ENCODE peak calls at places on chromosomes 2 and 18, in nine cellular contexts. F, U, D, V, C, X, S, Z and M are unnamed samples.

GRCh38 chr2:3635171-3636008 is 22.6 kb upstream of the ALLC start:
- DNase-seq in X (peak), F (no peak), D (no peak), S (no peak), U (no peak), Z (peak), V (no peak), C (no peak), M (peak)

GRCh38 chr2:130878933-130879332 is 42.2 kb downstream of the ARHGEF4 start:
- DNase-seq in D (no peak), U (no peak), C (no peak), F (no peak), Z (no peak), V (no peak), X (no peak), S (no peak), M (no peak)

GRCh38 chr2:101150306-101151140 is 659 bp downstream of the TBC1D8 start:
- DNase-seq in X (peak), F (peak), V (peak), S (peak), U (peak), Z (peak), C (peak), D (no peak), M (peak)

GRCh38 chr2:184577741-184578140 is 20.6 kb upstream of the ZNF804A start:
- DNase-seq in U (no peak), X (no peak), C (no peak), F (no peak), S (no peak), D (no peak), V (no peak), Z (no peak), M (no peak)

GRCh38 chr2:241895732-241896641 is 26.5 kb downstream of the RTP5 start:
- DNase-seq in S (no peak), Z (peak), C (no peak), D (no peak), V (no peak), F (peak), U (peak), X (no peak), M (peak)

GRCh38 chr2:49261791-49262190 is 107.5 kb upstream of the FSHR start:
- DNase-seq in U (no peak), S (no peak), F (no peak), Z (no peak), X (no peak), C (no peak), V (no peak), D (no peak), M (no peak)

GRCh38 chr2:42581257-42581656 is 12.8 kb downstream of the MTA3 start:
- DNase-seq in F (no peak), C (no peak), D (no peak), V (no peak), U (no peak), X (no peak), S (no peak), Z (no peak), M (no peak)

GRCh38 chr2:45382744-45383143 is 228.3 kb downstream of the SRBD1 start:
- DNase-seq in X (no peak), Z (no peak), V (peak), C (no peak), F (peak), U (no peak), S (peak), D (no peak), M (no peak)

GRCh38 chr18:61348230-61348629 is 15.0 kb downstream of the CDH20 start:
- DNase-seq in D (no peak), X (no peak), S (no peak), Z (no peak), F (no peak), C (no peak), V (no peak), U (no peak), M (no peak)

GRCh38 chr2:9703701-9704221 is 73.0 kb upstream of the YWHAQ start:
- DNase-seq in U (no peak), V (no peak), Z (no peak), F (peak), X (no peak), C (peak), D (peak), S (no peak), M (no peak)

GRCh38 chr2:15287447-15288184 is 273.5 kb downstream of the NBAS start:
- DNase-seq in C (no peak), S (no peak), V (no peak), X (no peak), Z (no peak), U (no peak), D (no peak), F (no peak), M (no peak)

GRCh38 chr2:115560671-115561070 is 1118.2 kb downstream of the DPP10 start:
- DNase-seq in D (no peak), V (no peak), C (no peak), F (no peak), S (no peak), Z (no peak), U (no peak), X (no peak), M (no peak)

GRCh38 chr2:188869560-188869959 is 104.6 kb upstream of the COL3A1 start:
- DNase-seq in Z (no peak), S (no peak), F (no peak), D (no peak), V (no peak), U (no peak), X (no peak), C (no peak), M (no peak)

GRCh38 chr2:183207110-183207509 is 82.9 kb downstream of the NUP35 start:
- DNase-seq in U (no peak), Z (no peak), D (no peak), V (no peak), C (no peak), X (no peak), F (no peak), S (no peak), M (no peak)

GRCh38 chr2:26177122-26177521 is 4.2 kb downstream of the GAREM2 start:
- DNase-seq in S (no peak), Z (no peak), C (no peak), U (no peak), X (no peak), V (no peak), F (no peak), D (no peak), M (no peak)

DNA sequence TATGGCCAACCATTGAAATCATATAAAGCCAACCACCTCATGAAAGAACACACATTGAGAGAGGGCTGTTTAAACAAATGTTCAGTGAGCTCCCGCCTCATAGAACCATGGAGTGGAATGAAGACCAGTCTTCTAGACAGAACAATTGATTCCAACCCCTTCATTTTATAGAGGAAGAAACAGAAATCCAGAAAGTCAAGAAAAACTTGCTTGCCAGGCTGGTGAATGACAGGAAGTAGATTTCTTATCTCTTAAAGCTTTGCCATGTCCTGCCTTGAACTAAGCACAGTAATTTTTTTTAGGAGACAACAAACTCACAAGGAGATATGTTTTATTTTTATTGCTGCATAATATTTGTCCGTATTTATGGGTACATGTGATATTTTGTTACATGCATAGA is 16.5 kb upstream of the NRP2 start:
- DNase-seq in Z (no peak), S (no peak), X (no peak), U (no peak), V (no peak), D (no peak), C (no peak), F (no peak), M (no peak)
- TF ChIP-seq CTCF in Z (no peak), S (no peak), X (no peak), U (no peak), V (no peak), D (no peak), C (no peak), F (no peak), M (no peak)

GRCh38 chr2:50343157-50343821 is 688.6 kb downstream of the NRXN1 start:
- DNase-seq in D (no peak), U (no peak), C (no peak), X (no peak), V (no peak), S (no peak), Z (no peak), F (no peak), M (no peak)

GRCh38 chr2:50345691-50346090 is 686.2 kb downstream of the NRXN1 start:
- DNase-seq in Z (peak), V (no peak), S (no peak), C (no peak), X (no peak), D (no peak), F (no peak), U (no peak), M (no peak)

GRCh38 chr2:50346586-50347351 is 685.2 kb downstream of the NRXN1 start:
- DNase-seq in F (no peak), U (peak), S (no peak), V (no peak), C (no peak), D (no peak), X (no peak), Z (peak), M (no peak)

GRCh38 chr2:50346104-50346503 is 685.8 kb downstream of the NRXN1 start:
- DNase-seq in D (no peak), U (peak), Z (peak), C (no peak), F (no peak), S (no peak), X (no peak), V (no peak), M (no peak)

GRCh38 chr2:50344509-50345106 is 687.3 kb downstream of the NRXN1 start:
- DNase-seq in S (no peak), F (no peak), X (no peak), U (no peak), V (peak), Z (peak), D (no peak), C (no peak), M (no peak)
- TF ChIP-seq CTCF in S (peak), F (no peak), X (no peak), U (peak), V (peak), Z (peak), D (no peak), C (no peak), M (no peak)

DNA sequence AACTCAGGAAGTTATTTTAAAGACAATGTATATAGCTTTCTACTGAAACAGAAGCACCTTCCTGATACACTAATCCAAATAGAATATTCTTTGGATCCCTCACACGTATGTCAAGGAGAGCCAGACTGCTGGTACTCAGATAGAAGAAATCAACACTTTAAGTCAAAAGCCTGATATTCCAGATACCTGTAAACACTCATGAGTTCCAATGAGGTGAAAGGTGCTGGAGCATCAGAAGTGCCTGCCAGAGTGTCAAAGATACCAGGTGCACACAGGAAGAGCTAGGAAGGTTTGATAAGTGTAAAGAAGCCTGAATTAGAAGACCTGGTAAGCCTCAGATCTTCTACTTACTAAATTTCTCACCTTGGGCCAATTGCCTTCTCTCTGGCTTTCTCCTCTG is 226.3 kb upstream of the SP5 start:
- DNase-seq in Z (no peak), D (no peak), X (no peak), U (no peak), C (peak), V (no peak), F (no peak), S (no peak), M (no peak)
- TF ChIP-seq CTCF in Z (no peak), D (no peak), X (no peak), U (no peak), C (no peak), V (no peak), F (no peak), S (no peak), M (no peak)

GRCh38 chr18:80108122-80108536 is 933 bp upstream of the ADNP2 start:
- DNase-seq in V (no peak), S (no peak), F (peak), Z (no peak), X (peak), C (no peak), U (no peak), D (no peak), M (peak)
- TF ChIP-seq CTCF in V (no peak), S (no peak), F (no peak), Z (no peak), X (no peak), C (no peak), U (no peak), D (no peak), M (no peak)

GRCh38 chr18:59268722-59269562 is 4.3 kb downstream of the RAX start:
- DNase-seq in Z (peak), S (peak), C (no peak), U (peak), V (no peak), F (peak), X (no peak), D (no peak), M (no peak)
- TF ChIP-seq CTCF in Z (peak), S (no peak), C (no peak), U (peak), V (no peak), F (peak), X (peak), D (no peak), M (no peak)

GRCh38 chr2:186907897-186908296 is 58.9 kb upstream of the ZSWIM2 start:
- DNase-seq in V (no peak), X (no peak), U (no peak), C (no peak), D (no peak), F (no peak), S (no peak), Z (no peak), M (no peak)

GRCh38 chr2:186909095-186909494 is 60.1 kb upstream of the ZSWIM2 start:
- DNase-seq in Z (no peak), V (no peak), F (no peak), C (no peak), U (no peak), D (no peak), X (no peak), S (no peak), M (no peak)

GRCh38 chr2:186903183-186903582 is 54.2 kb upstream of the ZSWIM2 start:
- DNase-seq in F (no peak), V (no peak), Z (no peak), X (no peak), U (no peak), C (no peak), S (no peak), D (no peak), M (no peak)
- TF ChIP-seq CTCF in F (peak), V (peak), Z (peak), X (peak), U (peak), C (no peak), S (peak), D (peak), M (peak)

GRCh38 chr2:80971-81736 is 34.8 kb upstream of the FAM110C start:
- DNase-seq in D (no peak), S (no peak), C (no peak), U (no peak), F (no peak), Z (no peak), X (no peak), V (no peak), M (no peak)
- TF ChIP-seq CTCF in D (no peak), S (no peak), C (no peak), U (no peak), F (no peak), Z (no peak), X (no peak), V (no peak), M (no peak)

GRCh38 chr18:22109535-22109934 is 59.9 kb upstream of the GATA6 start:
- DNase-seq in X (no peak), D (no peak), S (no peak), V (no peak), Z (no peak), C (no peak), F (no peak), U (no peak), M (no peak)

GRCh38 chr18:22112215-22112614 is 57.2 kb upstream of the GATA6 start:
- DNase-seq in C (no peak), U (no peak), Z (no peak), V (no peak), D (no peak), X (no peak), S (no peak), F (no peak), M (no peak)

GRCh38 chr18:22110482-22110924 is 58.9 kb upstream of the GATA6 start:
- DNase-seq in D (no peak), X (no peak), F (no peak), U (no peak), C (no peak), Z (no peak), S (no peak), V (no peak), M (no peak)

GRCh38 chr18:22106536-22107292 is 62.7 kb upstream of the GATA6 start:
- DNase-seq in C (no peak), D (no peak), Z (no peak), X (no peak), V (no peak), U (no peak), F (peak), S (no peak), M (no peak)

GRCh38 chr18:22108674-22109073 is 60.7 kb upstream of the GATA6 start:
- DNase-seq in F (peak), Z (peak), X (no peak), C (no peak), D (no peak), U (no peak), S (no peak), V (no peak), M (no peak)
- TF ChIP-seq CTCF in F (no peak), Z (peak), X (no peak), C (no peak), D (no peak), U (no peak), S (no peak), V (no peak), M (no peak)